ENCODE peak calls at places on chromosomes 1 and 21, in eight cellular contexts. F is spleen; S is HepG2; W is effector memory CD4-positive, alpha-beta T cell; K is astrocyte; B is GM23338; C is ovary; V is adrenal gland. M is an unnamed sample.

GRCh38 chr21:33230518-33231324 is 983 bp downstream of the IFNAR2 start:
- DNase-seq in W (no peak), C (no peak), V (no peak), S (peak; percentile 37), B (peak; percentile 86), F (peak; percentile 92), K (peak; percentile 56), M (no peak)

GRCh38 chr21:28538987-28539622 is 453.6 kb downstream of the LTN1 start:
- DNase-seq in F (no peak), W (no peak), S (no peak), V (no peak), K (peak; percentile 84), C (no peak), B (no peak), M (no peak)

GRCh38 chr1:27307851-27308598 is 13.9 kb upstream of the TMEM222 start:
- DNase-seq in S (no peak), K (no peak), W (no peak), V (no peak), B (peak; percentile 45), C (no peak), F (no peak), M (no peak)

GRCh38 chr1:7504438-7504720 is 266.7 kb upstream of the VAMP3 start:
- DNase-seq in C (no peak), W (no peak), S (no peak), B (no peak), F (no peak), K (no peak), V (no peak), M (no peak)

GRCh38 chr1:3490046-3490745 is 35.7 kb downstream of the ARHGEF16 start:
- DNase-seq in F (no peak), S (no peak), C (no peak), V (no peak), B (no peak), W (no peak), K (no peak), M (no peak)

GRCh38 chr1:61782771-61783170 is 40.5 kb downstream of the PATJ start:
- DNase-seq in K (no peak), F (no peak), W (peak; percentile 53), S (no peak), C (no peak), V (no peak), B (no peak), M (no peak)

GRCh38 chr1:168879906-168880734 is 151.1 kb upstream of the DPT start:
- DNase-seq in K (no peak), F (no peak), S (no peak), C (peak; percentile 28), V (no peak), B (peak; percentile 16), W (no peak), M (no peak)

GRCh38 chr1:40182956-40183710 is 21.9 kb downstream of the RLF start:
- DNase-seq in V (no peak), S (peak; percentile 22), C (no peak), B (peak; percentile 73), K (peak; percentile 27), F (no peak), W (no peak), M (no peak)

GRCh38 chr1:111937147-111937725 is 52.2 kb downstream of the KCND3 start:
- DNase-seq in F (no peak), C (no peak), B (no peak), V (no peak), S (no peak), W (no peak), K (no peak), M (peak; percentile 48)

GRCh38 chr1:53618218-53619087 is 120.5 kb downstream of the GLIS1 start:
- DNase-seq in W (no peak), C (no peak), K (no peak), F (peak; percentile 39), B (no peak), V (no peak), S (no peak), M (no peak)

GRCh38 chr1:92340154-92340553 is 41.3 kb downstream of the RPAP2 start:
- DNase-seq in F (no peak), K (no peak), B (no peak), V (no peak), C (no peak), W (no peak), S (no peak), M (no peak)

GRCh38 chr1:29029652-29030051 is 94.1 kb downstream of the TMEM200B start:
- DNase-seq in F (no peak), K (no peak), W (no peak), S (no peak), B (no peak), V (no peak), C (no peak), M (no peak)

GRCh38 chr21:41932576-41933258 is 21.1 kb downstream of the C2CD2 start:
- DNase-seq in C (peak; percentile 43), W (no peak), B (no peak), V (peak; percentile 92), S (peak; percentile 77), K (peak; percentile 86), F (peak; percentile 81), M (no peak)

GRCh38 chr1:246617768-246618167 is 51.5 kb downstream of the CNST start:
- DNase-seq in S (no peak), C (no peak), F (no peak), B (no peak), K (no peak), W (no peak), V (no peak), M (no peak)

GRCh38 chr1:246622035-246622652 is 55.9 kb downstream of the CNST start:
- DNase-seq in W (no peak), V (no peak), S (no peak), C (no peak), K (no peak), F (no peak), B (no peak), M (no peak)

GRCh38 chr1:246617156-246617555 is 50.9 kb downstream of the CNST start:
- DNase-seq in K (no peak), B (no peak), F (no peak), V (no peak), C (no peak), S (no peak), W (no peak), M (no peak)

GRCh38 chr1:246613131-246613758 is 47.0 kb downstream of the CNST start:
- DNase-seq in F (no peak), B (no peak), S (no peak), W (no peak), K (no peak), V (no peak), C (no peak), M (no peak)

GRCh38 chr1:246618240-246618639 is 52.0 kb downstream of the CNST start:
- DNase-seq in F (no peak), K (no peak), B (peak; percentile 34), C (no peak), V (no peak), S (no peak), W (no peak), M (no peak)
- H3K4me1 ChIP-seq in F (no peaks in the 10 kb centered on the region), K (peaks cover 7% of the 10 kb centered on the region), B (peaks cover 8% of the 10 kb centered on the region), C (no peaks in the 10 kb centered on the region), V (peaks cover 18% of the 10 kb centered on the region), S (no peaks in the 10 kb centered on the region), W (no peaks in the 10 kb centered on the region), M (no peaks in the 10 kb centered on the region)

DNA sequence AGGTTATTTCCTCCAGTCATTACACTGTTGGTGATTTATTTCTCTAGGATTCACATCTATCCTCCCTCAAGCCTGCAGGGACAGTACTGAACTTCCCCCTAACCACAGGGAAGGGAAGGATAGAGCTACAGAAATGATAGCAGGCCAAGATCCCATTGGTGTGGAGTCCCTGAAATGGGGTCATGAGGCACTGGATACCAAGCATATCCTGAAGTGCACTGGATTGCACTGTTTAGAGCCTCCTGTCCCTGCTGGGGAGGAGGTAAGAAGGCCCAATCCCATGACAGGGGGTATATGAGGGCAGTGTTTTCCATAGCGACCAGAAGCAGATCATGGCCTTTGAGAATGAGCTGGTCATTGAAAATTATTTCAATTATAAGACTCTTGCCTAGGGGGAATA is 56.8 kb downstream of the C1orf21 start:
- DNase-seq in K (no peak), S (no peak), W (no peak), V (no peak), B (no peak), C (no peak), F (no peak), M (no peak)
- H3K4me1 ChIP-seq in K (no peaks in the 10 kb centered on the region), S (no peaks in the 10 kb centered on the region), W (no peaks in the 10 kb centered on the region), V (peaks cover 12% of the 10 kb centered on the region), B (peaks cover 7% of the 10 kb centered on the region), C (no peaks in the 10 kb centered on the region), F (no peaks in the 10 kb centered on the region), M (no peaks in the 10 kb centered on the region)

GRCh38 chr1:183584155-183584554 is 6.1 kb downstream of the NCF2 start:
- DNase-seq in K (no peak), F (no peak), B (no peak), S (no peak), C (no peak), V (no peak), W (no peak), M (peak; percentile 22)

GRCh38 chr1:183586897-183587296 is 3.4 kb downstream of the NCF2 start:
- DNase-seq in B (peak; percentile 39), S (no peak), K (no peak), W (no peak), F (no peak), V (no peak), C (no peak), M (no peak)

GRCh38 chr1:183585038-183585437 is 5.2 kb downstream of the NCF2 start:
- DNase-seq in W (no peak), K (no peak), S (no peak), V (no peak), C (no peak), F (no peak), B (peak; percentile 42), M (peak; percentile 21)

GRCh38 chr1:183588827-183589226 is 1.4 kb downstream of the NCF2 start:
- DNase-seq in B (no peak), V (no peak), W (no peak), K (no peak), S (no peak), F (peak; percentile 77), C (no peak), M (peak; percentile 44)

GRCh38 chr1:183586455-183586854 is 3.8 kb downstream of the NCF2 start:
- DNase-seq in V (no peak), S (no peak), B (no peak), W (no peak), C (no peak), K (no peak), F (no peak), M (peak; percentile 21)
- H3K4me1 ChIP-seq in V (no peaks in the 10 kb centered on the region), S (peaks cover 5% of the 10 kb centered on the region), B (peaks cover 16% of the 10 kb centered on the region), W (peaks cover 14% of the 10 kb centered on the region), C (no peaks in the 10 kb centered on the region), K (no peaks in the 10 kb centered on the region), F (peaks cover 35% of the 10 kb centered on the region), M (peaks cover 4% of the 10 kb centered on the region)

DNA sequence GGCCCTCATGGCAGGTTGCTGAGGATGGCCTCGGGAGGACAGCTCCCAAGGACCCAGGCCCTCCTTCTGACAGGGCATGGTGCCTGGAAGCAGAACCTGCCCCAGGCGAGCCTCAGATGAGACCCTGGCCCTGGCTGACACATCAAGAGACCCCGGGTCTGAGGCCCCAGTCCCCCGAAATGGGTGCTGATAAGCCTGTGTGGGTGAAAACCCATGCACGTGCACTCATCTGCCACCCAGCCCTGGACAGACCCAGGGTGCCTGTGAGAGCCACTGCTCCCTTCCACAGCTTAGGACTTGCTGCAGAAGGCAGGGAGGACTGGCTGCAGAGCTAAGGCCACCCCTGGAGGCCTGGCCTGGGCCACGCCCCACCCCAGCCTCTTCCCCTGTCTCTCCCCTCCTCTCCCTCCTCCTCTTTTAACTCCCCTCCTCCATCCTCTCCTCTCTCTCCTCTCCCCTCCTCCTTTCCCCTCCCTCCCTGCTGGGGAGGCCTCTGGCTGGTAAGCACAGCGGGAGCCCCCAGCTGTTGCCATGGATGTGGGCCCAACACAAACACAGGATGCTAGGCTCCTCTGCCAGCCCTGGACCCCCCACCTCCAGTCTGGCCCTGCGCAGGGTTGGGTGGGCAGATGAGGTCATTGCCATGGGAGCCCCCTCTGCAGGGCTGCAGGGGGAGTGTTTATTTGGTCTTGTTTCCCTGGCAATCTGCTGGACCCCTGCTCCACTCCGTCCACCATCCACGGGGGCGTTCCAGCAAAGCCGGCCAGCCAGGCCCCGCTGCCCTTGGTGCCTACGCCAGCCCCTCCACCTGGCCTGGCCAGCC is 33.6 kb downstream of the WNT9A start:
- DNase-seq in K (no peak), V (no peak), C (no peak), B (peak; percentile 34), F (no peak), S (no peak), W (no peak), M (no peak)
- H3K4me1 ChIP-seq in K (peaks cover 2% of the 10 kb centered on the region), V (no peaks in the 10 kb centered on the region), C (peaks cover 10% of the 10 kb centered on the region), B (peaks cover 18% of the 10 kb centered on the region), F (no peaks in the 10 kb centered on the region), S (no peaks in the 10 kb centered on the region), W (no peaks in the 10 kb centered on the region), M (no peaks in the 10 kb centered on the region)

M was measured in ascending aorta.